ENCODE peak calls at places on chromosome 4, in five cellular contexts. One of them, this sample, is unnamed.

GRCh38 chr4:686371-687040 is 2.4 kb downstream of the SLC49A3 start:
- DNase-seq in ovary: peak; percentile 23
- DNase-seq in IMR-90: no peak
- DNase-seq in endothelial cell of umbilical vein: no peak
- DNase-seq in esophagus squamous epithelium: no peak
- DNase-seq in this sample: no peak

GRCh38 chr4:7324651-7325121 is 110.0 kb downstream of the PSAPL1 start:
- DNase-seq in IMR-90: no peak
- DNase-seq in endothelial cell of umbilical vein: no peak
- DNase-seq in ovary: peak; percentile 12
- DNase-seq in esophagus squamous epithelium: no peak
- DNase-seq in this sample: no peak

GRCh38 chr4:138611017-138611416 is 368.9 kb upstream of the SLC7A11 start:
- DNase-seq in endothelial cell of umbilical vein: no peak
- DNase-seq in esophagus squamous epithelium: no peak
- DNase-seq in IMR-90: no peak
- DNase-seq in ovary: no peak
- DNase-seq in this sample: no peak

GRCh38 chr4:80138556-80139538 is 58.5 kb upstream of the PRDM8 start:
- DNase-seq in IMR-90: peak; percentile 82
- DNase-seq in esophagus squamous epithelium: no peak
- DNase-seq in ovary: no peak
- DNase-seq in endothelial cell of umbilical vein: no peak
- DNase-seq in this sample: no peak

GRCh38 chr4:72857787-72858186 is 211.7 kb downstream of the COX18 start:
- DNase-seq in IMR-90: no peak
- DNase-seq in esophagus squamous epithelium: no peak
- DNase-seq in ovary: no peak
- DNase-seq in endothelial cell of umbilical vein: no peak
- DNase-seq in this sample: no peak

GRCh38 chr4:165384608-165385007 is 5.8 kb downstream of the CPE start:
- DNase-seq in endothelial cell of umbilical vein: peak; percentile 18
- DNase-seq in IMR-90: peak; percentile 11
- DNase-seq in ovary: no peak
- DNase-seq in esophagus squamous epithelium: no peak
- DNase-seq in this sample: no peak

GRCh38 chr4:156790866-156791265 is 180.7 kb downstream of the PDGFC start:
- DNase-seq in esophagus squamous epithelium: no peak
- DNase-seq in ovary: no peak
- DNase-seq in endothelial cell of umbilical vein: peak; percentile 24
- DNase-seq in IMR-90: peak; percentile 73
- DNase-seq in this sample: peak; percentile 41

GRCh38 chr4:60173718-60174117 is 1026.4 kb upstream of the ADGRL3 start:
- DNase-seq in endothelial cell of umbilical vein: no peak
- DNase-seq in ovary: no peak
- DNase-seq in esophagus squamous epithelium: no peak
- DNase-seq in IMR-90: no peak
- DNase-seq in this sample: no peak

GRCh38 chr4:75180790-75181776 is 248.2 kb downstream of the PARM1 start:
- DNase-seq in esophagus squamous epithelium: no peak
- DNase-seq in ovary: no peak
- DNase-seq in endothelial cell of umbilical vein: no peak
- DNase-seq in IMR-90: no peak
- DNase-seq in this sample: no peak

GRCh38 chr4:82630079-82630478 is 68.3 kb upstream of the TMEM150C start:
- DNase-seq in esophagus squamous epithelium: no peak
- DNase-seq in IMR-90: no peak
- DNase-seq in ovary: no peak
- DNase-seq in endothelial cell of umbilical vein: no peak
- DNase-seq in this sample: no peak

GRCh38 chr4:95018845-95019244 is 261.1 kb downstream of the BMPR1B start:
- DNase-seq in IMR-90: no peak
- DNase-seq in endothelial cell of umbilical vein: no peak
- DNase-seq in ovary: no peak
- DNase-seq in esophagus squamous epithelium: no peak
- DNase-seq in this sample: no peak

GRCh38 chr4:95020521-95020920 is 262.8 kb downstream of the BMPR1B start:
- DNase-seq in IMR-90: no peak
- DNase-seq in endothelial cell of umbilical vein: no peak
- DNase-seq in esophagus squamous epithelium: no peak
- DNase-seq in ovary: no peak
- DNase-seq in this sample: no peak

GRCh38 chr4:95017690-95018089 is 259.9 kb downstream of the BMPR1B start:
- DNase-seq in ovary: no peak
- DNase-seq in IMR-90: no peak
- DNase-seq in esophagus squamous epithelium: no peak
- DNase-seq in endothelial cell of umbilical vein: no peak
- DNase-seq in this sample: no peak

GRCh38 chr4:95023110-95023509 is 265.4 kb downstream of the BMPR1B start:
- DNase-seq in endothelial cell of umbilical vein: no peak
- DNase-seq in ovary: no peak
- DNase-seq in esophagus squamous epithelium: no peak
- DNase-seq in IMR-90: peak; percentile 48
- DNase-seq in this sample: no peak

GRCh38 chr4:95021099-95021498 is 263.3 kb downstream of the BMPR1B start:
- DNase-seq in IMR-90: peak; percentile 33
- DNase-seq in ovary: no peak
- DNase-seq in esophagus squamous epithelium: no peak
- DNase-seq in endothelial cell of umbilical vein: no peak
- DNase-seq in this sample: no peak
- H3K36me3 ChIP-seq in IMR-90: no peaks in the 10 kb centered on the region
- H3K36me3 ChIP-seq in ovary: no peaks in the 10 kb centered on the region
- H3K36me3 ChIP-seq in esophagus squamous epithelium: no peaks in the 10 kb centered on the region
- H3K36me3 ChIP-seq in endothelial cell of umbilical vein: no peaks in the 10 kb centered on the region
- H3K36me3 ChIP-seq in this sample: no peaks in the 10 kb centered on the region

DNA sequence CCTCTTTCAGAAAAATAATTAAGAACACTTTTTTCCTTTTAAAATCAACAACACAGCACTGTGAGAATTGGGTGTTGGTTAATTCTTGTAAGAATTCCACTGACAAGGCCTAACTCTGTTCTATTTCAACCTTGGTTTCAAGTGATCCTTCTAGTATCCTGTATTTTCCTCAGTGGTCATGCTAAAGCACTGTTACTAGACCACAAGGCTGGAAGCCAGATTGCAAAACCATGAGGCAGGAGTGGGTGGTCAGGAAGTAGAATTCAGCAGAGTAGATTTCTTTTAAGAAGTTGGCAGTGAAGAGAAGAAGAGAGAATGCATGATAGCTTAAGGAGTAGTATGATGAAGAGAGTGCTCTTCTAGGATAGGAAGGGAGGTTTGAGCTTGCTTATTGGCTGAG is 71.6 kb upstream of the LEF1 start:
- DNase-seq in endothelial cell of umbilical vein: no peak
- DNase-seq in ovary: no peak
- DNase-seq in IMR-90: peak; percentile 5
- DNase-seq in esophagus squamous epithelium: no peak
- DNase-seq in this sample: no peak
- TF ChIP-seq POLR2A in endothelial cell of umbilical vein: no peak
- TF ChIP-seq POLR2A in ovary: no peak
- TF ChIP-seq POLR2A in IMR-90: no peak
- TF ChIP-seq POLR2A in esophagus squamous epithelium: no peak
- TF ChIP-seq POLR2A in this sample: no peak

DNA sequence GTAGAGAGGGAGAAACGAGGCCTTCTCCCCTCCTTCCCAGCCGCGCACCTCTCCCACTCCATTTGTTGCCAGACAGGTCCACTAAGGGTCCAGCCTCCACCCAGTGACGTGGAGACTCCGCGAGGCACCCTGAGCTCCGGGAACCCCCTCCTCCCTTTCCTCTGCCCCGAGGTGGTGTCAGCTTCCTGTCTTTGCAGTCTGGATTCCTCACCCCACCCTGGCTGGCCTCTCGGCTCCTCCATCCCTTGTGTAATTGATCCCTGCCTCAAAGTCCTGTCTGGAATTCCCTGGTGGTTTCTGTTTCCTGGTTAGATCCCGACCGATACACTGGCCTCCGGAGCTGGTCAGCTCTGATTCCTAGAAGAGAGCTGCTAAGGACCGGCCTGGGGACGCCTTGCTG is 105.9 kb upstream of the SCOC start:
- DNase-seq in endothelial cell of umbilical vein: peak; percentile 51
- DNase-seq in IMR-90: peak; percentile 41
- DNase-seq in ovary: no peak
- DNase-seq in esophagus squamous epithelium: no peak
- DNase-seq in this sample: no peak
- H3K4me3 ChIP-seq in endothelial cell of umbilical vein: no peak overlapping the region
- H3K4me3 ChIP-seq in IMR-90: no peak overlapping the region
- H3K4me3 ChIP-seq in ovary: no peak overlapping the region
- H3K4me3 ChIP-seq in esophagus squamous epithelium: no peak overlapping the region
- H3K4me3 ChIP-seq in this sample: no peak overlapping the region

GRCh38 chr4:2484993-2485392 is 16.1 kb downstream of the RNF4 start:
- DNase-seq in ovary: peak; percentile 29
- DNase-seq in esophagus squamous epithelium: peak; percentile 49
- DNase-seq in endothelial cell of umbilical vein: peak; percentile 59
- DNase-seq in IMR-90: no peak
- DNase-seq in this sample: no peak

GRCh38 chr4:2482693-2483092 is 13.8 kb downstream of the RNF4 start:
- DNase-seq in endothelial cell of umbilical vein: peak; percentile 68
- DNase-seq in ovary: peak; percentile 66
- DNase-seq in IMR-90: peak; percentile 35
- DNase-seq in esophagus squamous epithelium: no peak
- DNase-seq in this sample: no peak

GRCh38 chr4:2482192-2482591 is 13.3 kb downstream of the RNF4 start:
- DNase-seq in IMR-90: no peak
- DNase-seq in endothelial cell of umbilical vein: no peak
- DNase-seq in ovary: no peak
- DNase-seq in esophagus squamous epithelium: no peak
- DNase-seq in this sample: no peak

GRCh38 chr4:2483237-2483636 is 14.3 kb downstream of the RNF4 start:
- DNase-seq in esophagus squamous epithelium: no peak
- DNase-seq in IMR-90: no peak
- DNase-seq in endothelial cell of umbilical vein: no peak
- DNase-seq in ovary: no peak
- DNase-seq in this sample: no peak

DNA sequence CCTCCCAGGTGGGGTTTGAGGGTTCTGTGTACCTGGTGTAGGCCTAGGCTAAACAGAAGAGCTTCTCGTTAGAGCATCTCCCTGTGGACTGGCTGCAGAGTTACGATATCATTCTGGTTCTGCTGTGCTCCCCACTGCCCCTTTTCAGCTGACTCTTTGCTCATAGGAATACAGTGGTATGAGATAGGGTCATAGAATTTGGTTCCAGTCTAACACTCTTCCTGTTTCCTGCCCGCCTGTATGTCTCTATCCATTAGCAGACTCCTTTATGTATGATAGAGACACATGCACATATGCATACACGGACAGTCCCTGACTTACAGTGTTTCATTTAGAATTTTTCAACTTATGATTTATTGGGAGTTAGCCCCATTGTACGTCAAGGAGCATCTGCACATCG is 15.3 kb downstream of the RNF4 start:
- DNase-seq in IMR-90: no peak
- DNase-seq in ovary: no peak
- DNase-seq in esophagus squamous epithelium: no peak
- DNase-seq in endothelial cell of umbilical vein: no peak
- DNase-seq in this sample: no peak
- H3K36me3 ChIP-seq in IMR-90: peaks cover 8% of the 10 kb centered on the region
- H3K36me3 ChIP-seq in ovary: no peaks in the 10 kb centered on the region
- H3K36me3 ChIP-seq in esophagus squamous epithelium: peaks cover 2% of the 10 kb centered on the region
- H3K36me3 ChIP-seq in endothelial cell of umbilical vein: no peaks in the 10 kb centered on the region
- H3K36me3 ChIP-seq in this sample: no peaks in the 10 kb centered on the region

GRCh38 chr4:153346563-153346962 is 2.1 kb downstream of the MND1 start:
- DNase-seq in esophagus squamous epithelium: no peak
- DNase-seq in ovary: no peak
- DNase-seq in endothelial cell of umbilical vein: no peak
- DNase-seq in IMR-90: peak; percentile 10
- DNase-seq in this sample: no peak

GRCh38 chr4:153345011-153345981 is 808 bp downstream of the MND1 start:
- DNase-seq in endothelial cell of umbilical vein: peak; percentile 66
- DNase-seq in IMR-90: peak; percentile 56
- DNase-seq in esophagus squamous epithelium: no peak
- DNase-seq in ovary: peak; percentile 33
- DNase-seq in this sample: no peak

GRCh38 chr4:153342751-153343552 is 1.5 kb upstream of the MND1 start:
- DNase-seq in ovary: no peak
- DNase-seq in endothelial cell of umbilical vein: no peak
- DNase-seq in IMR-90: no peak
- DNase-seq in esophagus squamous epithelium: no peak
- DNase-seq in this sample: no peak

GRCh38 chr4:153346031-153346430 is 1.5 kb downstream of the MND1 start:
- DNase-seq in esophagus squamous epithelium: no peak
- DNase-seq in IMR-90: no peak
- DNase-seq in endothelial cell of umbilical vein: no peak
- DNase-seq in ovary: no peak
- DNase-seq in this sample: no peak

GRCh38 chr4:153344131-153345010 is at the start of gene MND1:
- DNase-seq in ovary: peak; percentile 88
- DNase-seq in endothelial cell of umbilical vein: peak; percentile 77
- DNase-seq in IMR-90: peak; percentile 71
- DNase-seq in esophagus squamous epithelium: peak; percentile 7
- DNase-seq in this sample: peak; percentile 81
- TF ChIP-seq POLR2A in ovary: no peak
- TF ChIP-seq POLR2A in endothelial cell of umbilical vein: no peak
- TF ChIP-seq POLR2A in IMR-90: peak; percentile 28
- TF ChIP-seq POLR2A in esophagus squamous epithelium: no peak
- TF ChIP-seq POLR2A in this sample: no peak

DNA sequence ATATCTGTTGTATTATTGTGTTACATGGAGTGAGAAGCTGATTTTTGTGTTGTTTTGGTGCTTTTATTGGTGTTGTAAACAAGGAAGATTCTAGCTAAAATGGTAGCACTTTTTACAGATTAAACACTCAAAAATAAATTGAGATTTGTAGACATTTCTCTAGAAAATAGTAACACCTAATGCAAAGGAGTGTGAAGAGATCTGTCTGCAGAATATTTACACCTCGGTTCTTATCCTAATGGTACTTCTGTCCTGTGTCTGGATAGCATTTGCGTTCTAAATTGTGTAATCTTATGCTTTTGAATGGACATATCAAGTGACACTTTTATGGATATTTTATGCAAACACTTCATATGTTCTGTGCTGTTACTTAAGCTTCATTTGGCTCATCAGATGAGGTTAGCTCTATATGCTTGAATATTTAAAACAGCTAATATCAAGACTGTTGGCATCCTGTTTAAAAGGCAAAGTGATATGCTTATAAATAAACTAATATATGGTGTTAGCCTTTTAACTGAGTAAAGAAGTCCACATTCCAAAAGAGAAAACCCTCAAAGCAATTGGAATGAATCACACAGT is 6.0 kb downstream of the PCDH7 start:
- DNase-seq in IMR-90: no peak
- DNase-seq in esophagus squamous epithelium: no peak
- DNase-seq in ovary: no peak
- DNase-seq in endothelial cell of umbilical vein: peak; percentile 80
- DNase-seq in this sample: no peak
- H3K4me3 ChIP-seq in IMR-90: no peak overlapping the region
- H3K4me3 ChIP-seq in esophagus squamous epithelium: peak overlapping the region; percentile 79
- H3K4me3 ChIP-seq in ovary: no peak overlapping the region
- H3K4me3 ChIP-seq in endothelial cell of umbilical vein: peak overlapping the region; percentile 4
- H3K4me3 ChIP-seq in this sample: no peak overlapping the region

DNA sequence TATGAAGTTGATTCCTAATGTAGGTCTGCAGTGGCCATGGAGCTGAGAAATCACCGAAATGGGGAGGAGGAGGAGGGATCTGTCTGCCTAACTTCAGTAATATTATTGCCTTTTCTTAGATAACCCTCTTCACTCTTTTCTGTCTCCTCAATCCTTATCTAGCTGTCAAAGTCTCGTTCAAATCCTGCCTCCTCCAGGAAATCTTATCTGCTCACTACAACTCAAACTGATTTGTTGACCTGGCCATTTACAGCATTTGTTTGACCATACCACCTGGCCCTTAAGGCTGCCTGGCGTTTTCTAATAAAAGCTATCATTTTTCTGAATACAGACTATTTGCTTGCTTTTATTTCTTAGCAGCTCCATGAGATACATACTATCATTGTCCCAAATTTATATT is 33.8 kb downstream of the GALNT7 start:
- DNase-seq in endothelial cell of umbilical vein: no peak
- DNase-seq in IMR-90: no peak
- DNase-seq in esophagus squamous epithelium: no peak
- DNase-seq in ovary: no peak
- DNase-seq in this sample: no peak
- H3K36me3 ChIP-seq in endothelial cell of umbilical vein: no peaks in the 10 kb centered on the region
- H3K36me3 ChIP-seq in IMR-90: no peaks in the 10 kb centered on the region
- H3K36me3 ChIP-seq in esophagus squamous epithelium: peaks cover 6% of the 10 kb centered on the region
- H3K36me3 ChIP-seq in ovary: no peaks in the 10 kb centered on the region
- H3K36me3 ChIP-seq in this sample: no peaks in the 10 kb centered on the region